ENCODE peak calls at places on chromosomes 5 and 9, in four cellular contexts. One of them, this sample, is unnamed.

GRCh38 chr5:122753500-122753899 is 21.4 kb upstream of the SNX2 start:
- DNase-seq in K562: no peak
- DNase-seq in GM12878: no peak
- DNase-seq in HepG2: no peak
- DNase-seq in this sample: no peak

GRCh38 chr9:126334626-126335621 is 8.3 kb downstream of the MVB12B start:
- DNase-seq in HepG2: peak; percentile 99
- DNase-seq in GM12878: no peak
- DNase-seq in K562: no peak
- DNase-seq in this sample: no peak

GRCh38 chr5:123549256-123549904 is 37.4 kb downstream of the CSNK1G3 start:
- DNase-seq in K562: no peak
- DNase-seq in GM12878: peak; percentile 85
- DNase-seq in HepG2: no peak
- DNase-seq in this sample: no peak

GRCh38 chr5:124650960-124651662 is 95.3 kb downstream of the ZNF608 start:
- DNase-seq in GM12878: no peak
- DNase-seq in HepG2: no peak
- DNase-seq in K562: no peak
- DNase-seq in this sample: no peak

GRCh38 chr9:8880031-8880430 is 1080.5 kb upstream of the DMAC1 start:
- DNase-seq in HepG2: no peak
- DNase-seq in K562: no peak
- DNase-seq in GM12878: no peak
- DNase-seq in this sample: no peak

GRCh38 chr9:134454386-134454978 is 128.2 kb downstream of the RXRA start:
- DNase-seq in K562: no peak
- DNase-seq in HepG2: no peak
- DNase-seq in GM12878: no peak
- DNase-seq in this sample: no peak

GRCh38 chr9:87872079-87872624 is 10.5 kb upstream of the SPATA31E1 start:
- DNase-seq in GM12878: no peak
- DNase-seq in K562: no peak
- DNase-seq in HepG2: no peak
- DNase-seq in this sample: no peak

GRCh38 chr5:172245823-172246222 is 37.7 kb downstream of the UBTD2 start:
- DNase-seq in HepG2: no peak
- DNase-seq in K562: no peak
- DNase-seq in GM12878: no peak
- DNase-seq in this sample: no peak

GRCh38 chr5:61842840-61843239 is 463.2 kb upstream of the KIF2A start:
- DNase-seq in K562: no peak
- DNase-seq in GM12878: no peak
- DNase-seq in HepG2: no peak
- DNase-seq in this sample: no peak

GRCh38 chr9:25964239-25964638 is 286.0 kb upstream of the TUSC1 start:
- DNase-seq in K562: no peak
- DNase-seq in GM12878: no peak
- DNase-seq in HepG2: peak; percentile 47
- DNase-seq in this sample: peak; percentile 92

GRCh38 chr5:58085800-58086199 is 374.1 kb downstream of the PLK2 start:
- DNase-seq in GM12878: no peak
- DNase-seq in K562: no peak
- DNase-seq in HepG2: no peak
- DNase-seq in this sample: no peak

GRCh38 chr5:111998871-111999270 is 241.9 kb upstream of the NREP start:
- DNase-seq in K562: no peak
- DNase-seq in HepG2: no peak
- DNase-seq in GM12878: no peak
- DNase-seq in this sample: no peak

GRCh38 chr9:73143606-73144328 is 7.9 kb upstream of the ANXA1 start:
- DNase-seq in GM12878: no peak
- DNase-seq in K562: peak; percentile 51
- DNase-seq in HepG2: no peak
- DNase-seq in this sample: no peak

GRCh38 chr5:12658871-12659446 is 754.7 kb upstream of the CTNND2 start:
- DNase-seq in GM12878: no peak
- DNase-seq in HepG2: no peak
- DNase-seq in K562: no peak
- DNase-seq in this sample: no peak

GRCh38 chr5:65742565-65743231 is 20.7 kb downstream of the NLN start:
- DNase-seq in HepG2: peak; percentile 40
- DNase-seq in GM12878: peak; percentile 21
- DNase-seq in K562: peak; percentile 51
- DNase-seq in this sample: peak; percentile 44

GRCh38 chr9:136538599-136539426 is 7.0 kb downstream of the NOTCH1 start:
- DNase-seq in K562: no peak
- DNase-seq in GM12878: no peak
- DNase-seq in HepG2: no peak
- DNase-seq in this sample: no peak

GRCh38 chr9:137611623-137612609 is 6.4 kb downstream of the ARRDC1 start:
- DNase-seq in GM12878: no peak
- DNase-seq in K562: peak; percentile 42
- DNase-seq in HepG2: peak; percentile 47
- DNase-seq in this sample: no peak
- TF ChIP-seq CREB1 in GM12878: no peak
- TF ChIP-seq CREB1 in K562: no peak
- TF ChIP-seq CREB1 in HepG2: no peak
- TF ChIP-seq CREB1 in this sample: no peak

DNA sequence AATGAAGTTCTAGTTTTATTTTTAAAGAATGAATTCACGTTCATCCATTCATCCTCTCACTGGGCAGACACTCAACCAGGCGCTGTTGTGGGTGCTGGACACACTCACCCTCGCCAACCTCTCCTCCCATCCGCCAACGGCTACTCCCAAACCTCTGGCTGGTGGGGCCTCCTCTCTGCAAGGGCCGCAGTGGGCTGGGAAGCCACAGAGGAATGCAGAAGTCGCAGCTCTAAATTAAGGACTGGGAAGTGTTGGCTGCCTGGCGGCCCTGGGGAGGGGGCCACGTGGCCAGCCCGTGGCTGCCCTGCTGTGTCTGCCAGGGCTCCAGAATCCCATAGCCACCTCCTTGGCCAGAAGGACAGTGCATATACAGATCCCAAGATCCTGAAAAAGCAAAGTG is 6.8 kb downstream of the SUSD3 start:
- DNase-seq in K562: no peak
- DNase-seq in HepG2: no peak
- DNase-seq in GM12878: no peak
- DNase-seq in this sample: no peak
- H3K4me1 ChIP-seq in K562: peaks cover 36% of the 10 kb centered on the region
- H3K4me1 ChIP-seq in HepG2: peaks cover 30% of the 10 kb centered on the region
- H3K4me1 ChIP-seq in GM12878: peaks cover 46% of the 10 kb centered on the region
- H3K4me1 ChIP-seq in this sample: peaks cover 2% of the 10 kb centered on the region

GRCh38 chr5:55645304-55645703 is 66.8 kb downstream of the SLC38A9 start:
- DNase-seq in HepG2: no peak
- DNase-seq in K562: no peak
- DNase-seq in GM12878: no peak
- DNase-seq in this sample: no peak
- TF ChIP-seq JUNB in HepG2: no peak
- TF ChIP-seq JUNB in K562: no peak
- TF ChIP-seq JUNB in GM12878: no peak
- TF ChIP-seq JUNB in this sample: no peak

DNA sequence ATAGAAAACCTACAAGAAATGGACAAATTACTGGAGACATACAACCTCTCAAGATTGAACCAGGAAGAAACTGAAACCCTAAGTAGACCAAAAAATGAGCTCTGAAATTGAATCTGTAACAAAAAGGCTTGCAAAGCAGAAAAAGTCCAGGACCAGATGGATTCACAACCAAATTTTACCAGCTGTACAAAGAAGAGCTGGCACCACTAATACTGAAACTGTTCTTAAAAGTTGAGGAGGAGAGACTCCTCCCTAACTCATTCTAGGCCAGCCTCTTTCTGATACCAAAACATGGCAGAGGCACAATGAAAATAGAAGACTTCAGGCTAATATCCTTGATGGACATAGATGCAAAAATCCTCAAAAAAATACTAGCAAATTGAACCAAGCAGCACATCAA is 542.3 kb downstream of the CYLC2 start:
- DNase-seq in HepG2: no peak
- DNase-seq in K562: no peak
- DNase-seq in GM12878: no peak
- DNase-seq in this sample: no peak
- TF ChIP-seq CREB1 in HepG2: no peak
- TF ChIP-seq CREB1 in K562: no peak
- TF ChIP-seq CREB1 in GM12878: no peak
- TF ChIP-seq CREB1 in this sample: no peak

GRCh38 chr5:1523480-1523792 is 324 bp downstream of the LPCAT1 start:
- DNase-seq in HepG2: no peak
- DNase-seq in K562: peak; percentile 43
- DNase-seq in GM12878: no peak
- DNase-seq in this sample: no peak

GRCh38 chr5:1519631-1520141 is 4.1 kb downstream of the LPCAT1 start:
- DNase-seq in GM12878: no peak
- DNase-seq in K562: no peak
- DNase-seq in HepG2: no peak
- DNase-seq in this sample: no peak

GRCh38 chr5:1522601-1523479 is 920 bp downstream of the LPCAT1 start:
- DNase-seq in GM12878: no peak
- DNase-seq in K562: peak; percentile 43
- DNase-seq in HepG2: no peak
- DNase-seq in this sample: no peak

GRCh38 chr5:1521671-1522600 is 1.8 kb downstream of the LPCAT1 start:
- DNase-seq in K562: peak; percentile 63
- DNase-seq in GM12878: no peak
- DNase-seq in HepG2: peak; percentile 21
- DNase-seq in this sample: peak; percentile 58

DNA sequence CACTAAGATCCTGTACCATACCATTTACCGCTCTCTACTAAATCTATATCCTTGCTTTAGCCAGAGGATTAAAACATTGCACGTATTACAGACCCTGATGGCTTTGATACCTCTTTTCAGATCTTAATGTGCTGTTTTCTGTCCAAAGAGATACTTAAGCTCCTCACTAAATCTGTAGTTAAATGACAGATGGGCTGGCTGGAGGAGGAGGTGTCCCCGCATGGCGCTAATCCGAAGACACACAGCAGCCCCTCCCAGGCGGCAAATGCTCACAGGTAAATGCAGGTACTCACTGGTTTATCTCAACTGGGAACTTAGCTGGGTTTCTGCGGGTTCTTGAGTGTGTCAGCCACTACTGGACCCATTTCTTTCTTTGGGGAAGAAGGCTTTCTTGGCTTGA is 2.7 kb downstream of the LPCAT1 start:
- DNase-seq in HepG2: no peak
- DNase-seq in GM12878: no peak
- DNase-seq in K562: no peak
- DNase-seq in this sample: no peak
- H3K4me1 ChIP-seq in HepG2: peaks cover 66% of the 10 kb centered on the region
- H3K4me1 ChIP-seq in GM12878: peaks cover 20% of the 10 kb centered on the region
- H3K4me1 ChIP-seq in K562: peaks cover 54% of the 10 kb centered on the region
- H3K4me1 ChIP-seq in this sample: peaks cover 50% of the 10 kb centered on the region

GRCh38 chr5:179823937-179824744 is 3.4 kb downstream of the SQSTM1 start:
- DNase-seq in GM12878: no peak
- DNase-seq in K562: no peak
- DNase-seq in HepG2: no peak
- DNase-seq in this sample: no peak
- TF ChIP-seq JUNB in GM12878: no peak
- TF ChIP-seq JUNB in K562: no peak
- TF ChIP-seq JUNB in HepG2: no peak
- TF ChIP-seq JUNB in this sample: no peak

This sample was measured in GM23338.